ENCODE peak calls at places on chromosomes 4 and X, in ten cellular contexts. S is IMR-90, C is ascending aorta, J is ovary, Z is heart left ventricle, T is right atrium auricular region, G is left lung, V is cardiac muscle cell, F is pancreas, P is heart right ventricle. Q is an unnamed sample. For H3K4me1, the result is how much of the 10 kb centered on the place peaks cover.

GRCh38 chr4:52199574-52200338 is 148.7 kb downstream of the SPATA18 start:
- DNase-seq in S (peak), T (no peak), P (no peak), C (no peak), J (no peak), G (no peak), Z (no peak), F (no peak), V (no peak), Q (no peak)

GRCh38 chrX:107742754-107743191 is 32.8 kb downstream of the TSC22D3 start:
- DNase-seq in P (no peak), J (peak), G (no peak), Z (no peak), V (no peak), C (no peak), F (no peak), S (no peak), T (no peak), Q (no peak)

GRCh38 chr4:178320003-178320402 is 877.8 kb upstream of the AGA start:
- DNase-seq in S (no peak), G (no peak), T (no peak), P (no peak), C (no peak), Z (no peak), V (no peak), F (no peak), J (no peak), Q (no peak)

GRCh38 chrX:138865093-138865649 is 153.7 kb upstream of the FGF13 start:
- DNase-seq in C (no peak), P (no peak), J (no peak), T (no peak), S (no peak), G (no peak), Z (no peak), V (no peak), F (no peak), Q (no peak)

GRCh38 chrX:56314334-56314733 is 82.2 kb downstream of the KLF8 start:
- DNase-seq in T (no peak), F (no peak), G (no peak), V (no peak), S (no peak), Z (no peak), J (no peak), C (no peak), P (no peak), Q (no peak)

GRCh38 chrX:13652256-13653021 is 502 bp upstream of the TCEANC start:
- DNase-seq in F (no peak), T (no peak), S (peak), J (no peak), P (no peak), V (no peak), G (no peak), C (no peak), Z (no peak), Q (no peak)

GRCh38 chrX:18709833-18710232 is 2.4 kb downstream of the PPEF1 start:
- DNase-seq in F (no peak), G (no peak), P (no peak), C (no peak), Z (no peak), S (no peak), T (no peak), V (no peak), J (no peak), Q (no peak)

GRCh38 chr4:90030202-90030601 is 97.0 kb upstream of the CCSER1 start:
- DNase-seq in S (no peak), Z (no peak), C (no peak), T (no peak), P (no peak), F (no peak), J (no peak), G (no peak), V (no peak), Q (no peak)

GRCh38 chrX:20313889-20314288 is 47.2 kb upstream of the RPS6KA3 start:
- DNase-seq in V (no peak), C (no peak), Z (no peak), J (no peak), S (no peak), P (no peak), G (no peak), F (no peak), T (no peak), Q (no peak)

GRCh38 chr4:6372649-6373525 is 99.5 kb downstream of the PPP2R2C start:
- DNase-seq in J (no peak), G (peak), S (peak), F (no peak), Z (no peak), C (no peak), P (no peak), V (peak), T (no peak), Q (no peak)

GRCh38 chr4:7426525-7427171 is 8.1 kb downstream of the PSAPL1 start:
- DNase-seq in V (no peak), C (no peak), J (no peak), G (peak), S (no peak), P (no peak), F (peak), Z (peak), T (peak), Q (peak)

DNA sequence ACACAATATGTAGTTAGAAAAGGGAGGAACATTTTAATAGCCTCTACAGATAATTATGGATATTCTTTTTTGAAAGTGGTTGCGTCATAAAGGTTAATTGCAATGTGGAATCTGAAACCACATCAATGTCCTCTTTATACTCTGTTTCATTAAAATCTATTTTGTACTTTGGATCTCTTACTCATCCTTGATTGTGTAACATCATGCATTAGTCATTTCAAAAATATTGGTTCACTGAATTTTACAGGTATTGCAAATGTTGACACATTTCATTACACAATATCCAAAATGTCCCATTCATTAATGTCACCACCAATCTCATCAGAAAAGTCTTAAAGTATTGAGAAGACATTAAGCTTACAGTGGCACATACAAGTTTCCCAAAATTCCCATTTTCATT is 62.7 kb upstream of the USP9X start:
- DNase-seq in P (no peak), S (peak), J (no peak), C (no peak), V (no peak), T (no peak), G (no peak), Z (no peak), F (no peak), Q (no peak)
- H3K27ac ChIP-seq in P (no peak), S (no peak), J (no peak), C (no peak), V (no peak), T (no peak), G (no peak), Z (no peak), F (no peak), Q (no peak)

GRCh38 chr4:40571208-40571607 is 58.5 kb downstream of the RBM47 start:
- DNase-seq in G (no peak), T (no peak), F (no peak), J (no peak), V (no peak), S (no peak), P (no peak), C (no peak), Z (no peak), Q (no peak)
- H3K4me1 ChIP-seq in G (half or more), T (under half), F (under half), J (under half), V (under half), S (under half), P (under half), C (under half), Z (under half), Q (under half)

DNA sequence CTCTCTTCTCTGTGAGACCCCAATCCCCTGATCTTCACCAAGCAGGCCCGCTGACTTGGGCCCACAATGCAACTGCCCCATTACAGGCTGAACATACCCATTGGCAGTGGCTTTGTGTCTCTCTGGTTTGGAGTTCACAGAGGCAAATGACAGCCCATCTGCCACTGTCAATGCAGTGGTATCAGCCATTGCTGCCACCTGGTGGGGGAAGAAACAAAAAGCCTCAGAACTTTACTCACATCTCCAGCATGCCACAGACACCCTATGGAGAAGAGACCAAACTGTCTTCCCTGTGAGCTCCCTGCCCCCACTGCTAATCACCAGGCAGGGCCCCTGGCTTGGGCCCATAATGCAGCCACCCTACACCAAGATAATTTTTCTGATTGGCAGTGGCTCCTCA is 729.3 kb upstream of the ACTRT1 start:
- DNase-seq in G (no peak), J (no peak), S (no peak), F (no peak), T (no peak), P (peak), Z (no peak), C (no peak), V (peak), Q (no peak)
- TF ChIP-seq CTCF in G (no peak), J (no peak), S (no peak), F (no peak), T (peak), P (no peak), Z (no peak), C (no peak), V (no peak), Q (no peak)

GRCh38 chr4:37453361-37454262 is 209.1 kb downstream of the NWD2 start:
- DNase-seq in G (peak), V (peak), S (no peak), F (peak), C (no peak), J (no peak), P (peak), Z (peak), T (no peak), Q (peak)
- H3K27ac ChIP-seq in G (peak), V (no peak), S (no peak), F (peak), C (no peak), J (no peak), P (no peak), Z (no peak), T (no peak), Q (peak)

GRCh38 chrX:16990839-16991238 is 44.4 kb downstream of the REPS2 start:
- DNase-seq in V (no peak), P (no peak), S (no peak), G (no peak), T (no peak), F (no peak), J (no peak), C (no peak), Z (no peak), Q (no peak)
- H3K4me1 ChIP-seq in V (under half), P (under half), S (under half), G (under half), T (under half), F (under half), J (under half), C (under half), Z (under half), Q (under half)

GRCh38 chrX:92232182-92232581 is 453.0 kb downstream of the PCDH11X start:
- DNase-seq in J (no peak), P (no peak), T (no peak), V (peak), F (no peak), S (peak), C (no peak), Z (no peak), G (no peak), Q (no peak)
- TF ChIP-seq CTCF in J (no peak), P (peak), T (peak), V (no peak), F (no peak), S (peak), C (peak), Z (no peak), G (no peak), Q (no peak)

GRCh38 chr4:79827283-79827682 is 245.7 kb downstream of the ANTXR2 start:
- DNase-seq in G (no peak), V (no peak), J (no peak), C (no peak), P (no peak), Z (no peak), S (no peak), F (no peak), T (no peak), Q (no peak)

GRCh38 chr4:79831119-79831528 is 241.9 kb downstream of the ANTXR2 start:
- DNase-seq in F (no peak), Z (no peak), G (no peak), C (no peak), S (no peak), V (no peak), P (no peak), T (no peak), J (no peak), Q (no peak)

DNA sequence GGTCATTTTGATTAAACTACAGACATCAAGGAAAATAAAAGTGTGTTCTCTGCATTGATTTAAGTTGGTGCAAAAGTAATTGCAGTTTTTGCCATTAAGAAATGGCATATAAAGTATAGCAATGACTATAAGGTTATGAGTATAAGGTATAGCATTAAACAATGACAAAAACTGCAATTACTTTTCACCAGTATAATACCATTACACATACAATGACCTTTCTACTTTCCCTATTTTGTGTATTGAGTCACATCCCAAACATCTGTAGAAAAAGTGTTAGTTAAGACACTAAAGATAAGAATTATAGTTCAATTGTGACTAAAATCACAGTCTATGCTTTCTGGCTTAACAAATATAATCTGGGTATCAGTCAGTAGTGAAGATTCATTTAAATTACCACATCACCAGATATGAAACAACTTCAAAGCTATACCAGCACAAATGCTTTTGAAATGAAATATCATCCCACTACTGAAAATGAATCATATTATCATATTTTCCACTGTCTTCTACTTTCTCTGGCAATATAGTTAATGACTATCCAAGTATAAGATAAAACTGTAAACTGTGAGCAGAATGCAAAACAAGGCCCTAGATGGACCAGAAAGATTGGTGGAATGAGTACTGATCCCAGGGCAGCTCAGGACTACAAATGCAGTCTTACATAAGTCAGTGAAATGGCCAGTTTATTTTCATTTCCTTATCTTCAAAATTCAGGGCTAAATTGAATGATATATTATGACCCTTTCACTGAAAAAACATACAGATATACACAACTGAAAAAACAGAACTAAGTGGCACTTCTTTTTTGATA is 241.1 kb downstream of the ANTXR2 start:
- DNase-seq in T (no peak), C (no peak), J (no peak), P (no peak), G (no peak), Z (no peak), F (no peak), S (no peak), V (no peak), Q (no peak)
- H3K27ac ChIP-seq in T (no peak), C (no peak), J (no peak), P (no peak), G (no peak), Z (no peak), F (no peak), S (no peak), V (no peak), Q (no peak)

Q was measured in lower lobe of right lung.